ENCODE peak calls at places on chromosome 2, in seven cellular contexts. One of them, this sample, is unnamed.

GRCh38 chr2:24878341-24878740 is 41.7 kb downstream of the ADCY3 start:
- DNase-seq in skeletal muscle cell: no peak
- DNase-seq in stimulated activated CD8-positive, alpha-beta memory T cell treated with anti-CD3 and anti-CD28 coated beads, Interleukin-7, amount 100 ng/mL, for 1 hour: no peak
- DNase-seq in stimulated activated naive CD8-positive, alpha-beta T cell treated with anti-CD3 and anti-CD28 coated beads, Interleukin-15, Interleukin-2, amounts not matched to agents 100 U/mL and 50 U/mL, for 24 hours: no peak
- DNase-seq in endodermal cell: peak
- DNase-seq in right cardiac atrium: no peak
- DNase-seq in GM23248: no peak
- DNase-seq in this sample: no peak

GRCh38 chr2:119862127-119862889 is 102.6 kb downstream of the PTPN4 start:
- DNase-seq in skeletal muscle cell: no peak
- DNase-seq in GM23248: no peak
- DNase-seq in stimulated activated naive CD8-positive, alpha-beta T cell treated with anti-CD3 and anti-CD28 coated beads, Interleukin-15, Interleukin-2, amounts not matched to agents 100 U/mL and 50 U/mL, for 24 hours: no peak
- DNase-seq in right cardiac atrium: no peak
- DNase-seq in stimulated activated CD8-positive, alpha-beta memory T cell treated with anti-CD3 and anti-CD28 coated beads, Interleukin-7, amount 100 ng/mL, for 1 hour: no peak
- DNase-seq in endodermal cell: no peak
- DNase-seq in this sample: no peak

GRCh38 chr2:226446406-226447001 is 353.1 kb downstream of the IRS1 start:
- DNase-seq in GM23248: peak
- DNase-seq in skeletal muscle cell: peak
- DNase-seq in stimulated activated naive CD8-positive, alpha-beta T cell treated with anti-CD3 and anti-CD28 coated beads, Interleukin-15, Interleukin-2, amounts not matched to agents 100 U/mL and 50 U/mL, for 24 hours: no peak
- DNase-seq in stimulated activated CD8-positive, alpha-beta memory T cell treated with anti-CD3 and anti-CD28 coated beads, Interleukin-7, amount 100 ng/mL, for 1 hour: no peak
- DNase-seq in endodermal cell: no peak
- DNase-seq in right cardiac atrium: no peak
- DNase-seq in this sample: no peak

GRCh38 chr2:156156580-156156979 is 175.9 kb downstream of the NR4A2 start:
- DNase-seq in endodermal cell: no peak
- DNase-seq in GM23248: peak
- DNase-seq in right cardiac atrium: no peak
- DNase-seq in stimulated activated CD8-positive, alpha-beta memory T cell treated with anti-CD3 and anti-CD28 coated beads, Interleukin-7, amount 100 ng/mL, for 1 hour: no peak
- DNase-seq in stimulated activated naive CD8-positive, alpha-beta T cell treated with anti-CD3 and anti-CD28 coated beads, Interleukin-15, Interleukin-2, amounts not matched to agents 100 U/mL and 50 U/mL, for 24 hours: no peak
- DNase-seq in skeletal muscle cell: no peak
- DNase-seq in this sample: no peak

GRCh38 chr2:171553858-171554257 is 31.6 kb downstream of the CYBRD1 start:
- DNase-seq in skeletal muscle cell: no peak
- DNase-seq in right cardiac atrium: no peak
- DNase-seq in stimulated activated CD8-positive, alpha-beta memory T cell treated with anti-CD3 and anti-CD28 coated beads, Interleukin-7, amount 100 ng/mL, for 1 hour: no peak
- DNase-seq in GM23248: no peak
- DNase-seq in stimulated activated naive CD8-positive, alpha-beta T cell treated with anti-CD3 and anti-CD28 coated beads, Interleukin-15, Interleukin-2, amounts not matched to agents 100 U/mL and 50 U/mL, for 24 hours: no peak
- DNase-seq in endodermal cell: peak
- DNase-seq in this sample: no peak

GRCh38 chr2:65939687-65940086 is 495.2 kb upstream of the MEIS1 start:
- DNase-seq in endodermal cell: no peak
- DNase-seq in stimulated activated naive CD8-positive, alpha-beta T cell treated with anti-CD3 and anti-CD28 coated beads, Interleukin-15, Interleukin-2, amounts not matched to agents 100 U/mL and 50 U/mL, for 24 hours: no peak
- DNase-seq in right cardiac atrium: no peak
- DNase-seq in skeletal muscle cell: no peak
- DNase-seq in GM23248: no peak
- DNase-seq in stimulated activated CD8-positive, alpha-beta memory T cell treated with anti-CD3 and anti-CD28 coated beads, Interleukin-7, amount 100 ng/mL, for 1 hour: no peak
- DNase-seq in this sample: no peak

GRCh38 chr2:120770176-120770575 is 34.5 kb downstream of the GLI2 start:
- DNase-seq in endodermal cell: no peak
- DNase-seq in skeletal muscle cell: no peak
- DNase-seq in right cardiac atrium: no peak
- DNase-seq in stimulated activated CD8-positive, alpha-beta memory T cell treated with anti-CD3 and anti-CD28 coated beads, Interleukin-7, amount 100 ng/mL, for 1 hour: no peak
- DNase-seq in stimulated activated naive CD8-positive, alpha-beta T cell treated with anti-CD3 and anti-CD28 coated beads, Interleukin-15, Interleukin-2, amounts not matched to agents 100 U/mL and 50 U/mL, for 24 hours: no peak
- DNase-seq in GM23248: no peak
- DNase-seq in this sample: no peak

GRCh38 chr2:73104933-73105332 is 7.8 kb downstream of the RAB11FIP5 start:
- DNase-seq in GM23248: no peak
- DNase-seq in skeletal muscle cell: no peak
- DNase-seq in endodermal cell: no peak
- DNase-seq in right cardiac atrium: no peak
- DNase-seq in stimulated activated naive CD8-positive, alpha-beta T cell treated with anti-CD3 and anti-CD28 coated beads, Interleukin-15, Interleukin-2, amounts not matched to agents 100 U/mL and 50 U/mL, for 24 hours: no peak
- DNase-seq in stimulated activated CD8-positive, alpha-beta memory T cell treated with anti-CD3 and anti-CD28 coated beads, Interleukin-7, amount 100 ng/mL, for 1 hour: no peak
- DNase-seq in this sample: no peak

GRCh38 chr2:64586883-64587481 is 62.9 kb downstream of the AFTPH start:
- DNase-seq in right cardiac atrium: no peak
- DNase-seq in GM23248: peak
- DNase-seq in stimulated activated CD8-positive, alpha-beta memory T cell treated with anti-CD3 and anti-CD28 coated beads, Interleukin-7, amount 100 ng/mL, for 1 hour: no peak
- DNase-seq in endodermal cell: no peak
- DNase-seq in skeletal muscle cell: peak
- DNase-seq in stimulated activated naive CD8-positive, alpha-beta T cell treated with anti-CD3 and anti-CD28 coated beads, Interleukin-15, Interleukin-2, amounts not matched to agents 100 U/mL and 50 U/mL, for 24 hours: no peak
- DNase-seq in this sample: peak

GRCh38 chr2:50791271-50791670 is 240.7 kb downstream of the NRXN1 start:
- DNase-seq in skeletal muscle cell: no peak
- DNase-seq in endodermal cell: no peak
- DNase-seq in GM23248: no peak
- DNase-seq in stimulated activated naive CD8-positive, alpha-beta T cell treated with anti-CD3 and anti-CD28 coated beads, Interleukin-15, Interleukin-2, amounts not matched to agents 100 U/mL and 50 U/mL, for 24 hours: no peak
- DNase-seq in right cardiac atrium: no peak
- DNase-seq in stimulated activated CD8-positive, alpha-beta memory T cell treated with anti-CD3 and anti-CD28 coated beads, Interleukin-7, amount 100 ng/mL, for 1 hour: no peak
- DNase-seq in this sample: no peak

GRCh38 chr2:230216489-230216888 is 3.3 kb downstream of the SP110 start:
- DNase-seq in endodermal cell: no peak
- DNase-seq in GM23248: no peak
- DNase-seq in skeletal muscle cell: no peak
- DNase-seq in right cardiac atrium: no peak
- DNase-seq in stimulated activated CD8-positive, alpha-beta memory T cell treated with anti-CD3 and anti-CD28 coated beads, Interleukin-7, amount 100 ng/mL, for 1 hour: no peak
- DNase-seq in stimulated activated naive CD8-positive, alpha-beta T cell treated with anti-CD3 and anti-CD28 coated beads, Interleukin-15, Interleukin-2, amounts not matched to agents 100 U/mL and 50 U/mL, for 24 hours: no peak
- DNase-seq in this sample: no peak

GRCh38 chr2:84285056-84285747 is 173.9 kb downstream of the SUCLG1 start:
- DNase-seq in skeletal muscle cell: no peak
- DNase-seq in endodermal cell: no peak
- DNase-seq in GM23248: no peak
- DNase-seq in stimulated activated CD8-positive, alpha-beta memory T cell treated with anti-CD3 and anti-CD28 coated beads, Interleukin-7, amount 100 ng/mL, for 1 hour: no peak
- DNase-seq in stimulated activated naive CD8-positive, alpha-beta T cell treated with anti-CD3 and anti-CD28 coated beads, Interleukin-15, Interleukin-2, amounts not matched to agents 100 U/mL and 50 U/mL, for 24 hours: no peak
- DNase-seq in right cardiac atrium: no peak
- DNase-seq in this sample: no peak

GRCh38 chr2:232142049-232142448 is 180.5 kb downstream of the DIS3L2 start:
- DNase-seq in stimulated activated CD8-positive, alpha-beta memory T cell treated with anti-CD3 and anti-CD28 coated beads, Interleukin-7, amount 100 ng/mL, for 1 hour: no peak
- DNase-seq in GM23248: peak
- DNase-seq in endodermal cell: peak
- DNase-seq in right cardiac atrium: peak
- DNase-seq in skeletal muscle cell: no peak
- DNase-seq in stimulated activated naive CD8-positive, alpha-beta T cell treated with anti-CD3 and anti-CD28 coated beads, Interleukin-15, Interleukin-2, amounts not matched to agents 100 U/mL and 50 U/mL, for 24 hours: peak
- DNase-seq in this sample: peak

GRCh38 chr2:20501974-20502373 is 55.1 kb downstream of the RHOB start:
- DNase-seq in skeletal muscle cell: peak
- DNase-seq in stimulated activated naive CD8-positive, alpha-beta T cell treated with anti-CD3 and anti-CD28 coated beads, Interleukin-15, Interleukin-2, amounts not matched to agents 100 U/mL and 50 U/mL, for 24 hours: no peak
- DNase-seq in GM23248: peak
- DNase-seq in right cardiac atrium: no peak
- DNase-seq in stimulated activated CD8-positive, alpha-beta memory T cell treated with anti-CD3 and anti-CD28 coated beads, Interleukin-7, amount 100 ng/mL, for 1 hour: no peak
- DNase-seq in endodermal cell: no peak
- DNase-seq in this sample: no peak

GRCh38 chr2:233424028-233424951 is 70.0 kb downstream of the DGKD start:
- DNase-seq in endodermal cell: no peak
- DNase-seq in stimulated activated naive CD8-positive, alpha-beta T cell treated with anti-CD3 and anti-CD28 coated beads, Interleukin-15, Interleukin-2, amounts not matched to agents 100 U/mL and 50 U/mL, for 24 hours: no peak
- DNase-seq in right cardiac atrium: peak
- DNase-seq in GM23248: no peak
- DNase-seq in stimulated activated CD8-positive, alpha-beta memory T cell treated with anti-CD3 and anti-CD28 coated beads, Interleukin-7, amount 100 ng/mL, for 1 hour: no peak
- DNase-seq in skeletal muscle cell: no peak
- DNase-seq in this sample: no peak

GRCh38 chr2:160489096-160489495 is 4.5 kb downstream of the RBMS1 start:
- DNase-seq in endodermal cell: no peak
- DNase-seq in right cardiac atrium: no peak
- DNase-seq in stimulated activated naive CD8-positive, alpha-beta T cell treated with anti-CD3 and anti-CD28 coated beads, Interleukin-15, Interleukin-2, amounts not matched to agents 100 U/mL and 50 U/mL, for 24 hours: no peak
- DNase-seq in GM23248: peak
- DNase-seq in stimulated activated CD8-positive, alpha-beta memory T cell treated with anti-CD3 and anti-CD28 coated beads, Interleukin-7, amount 100 ng/mL, for 1 hour: no peak
- DNase-seq in skeletal muscle cell: no peak
- DNase-seq in this sample: no peak

GRCh38 chr2:179963626-179964025 is 43.5 kb downstream of the CWC22 start:
- DNase-seq in right cardiac atrium: no peak
- DNase-seq in stimulated activated CD8-positive, alpha-beta memory T cell treated with anti-CD3 and anti-CD28 coated beads, Interleukin-7, amount 100 ng/mL, for 1 hour: no peak
- DNase-seq in endodermal cell: no peak
- DNase-seq in stimulated activated naive CD8-positive, alpha-beta T cell treated with anti-CD3 and anti-CD28 coated beads, Interleukin-15, Interleukin-2, amounts not matched to agents 100 U/mL and 50 U/mL, for 24 hours: no peak
- DNase-seq in GM23248: peak
- DNase-seq in skeletal muscle cell: peak
- DNase-seq in this sample: no peak

GRCh38 chr2:155980941-155981561 is 351.5 kb downstream of the NR4A2 start:
- DNase-seq in right cardiac atrium: no peak
- DNase-seq in stimulated activated CD8-positive, alpha-beta memory T cell treated with anti-CD3 and anti-CD28 coated beads, Interleukin-7, amount 100 ng/mL, for 1 hour: no peak
- DNase-seq in stimulated activated naive CD8-positive, alpha-beta T cell treated with anti-CD3 and anti-CD28 coated beads, Interleukin-15, Interleukin-2, amounts not matched to agents 100 U/mL and 50 U/mL, for 24 hours: no peak
- DNase-seq in skeletal muscle cell: no peak
- DNase-seq in endodermal cell: no peak
- DNase-seq in GM23248: no peak
- DNase-seq in this sample: no peak

GRCh38 chr2:112243233-112243632 is 11.6 kb downstream of the ZC3H8 start:
- DNase-seq in skeletal muscle cell: no peak
- DNase-seq in stimulated activated naive CD8-positive, alpha-beta T cell treated with anti-CD3 and anti-CD28 coated beads, Interleukin-15, Interleukin-2, amounts not matched to agents 100 U/mL and 50 U/mL, for 24 hours: no peak
- DNase-seq in endodermal cell: no peak
- DNase-seq in GM23248: no peak
- DNase-seq in stimulated activated CD8-positive, alpha-beta memory T cell treated with anti-CD3 and anti-CD28 coated beads, Interleukin-7, amount 100 ng/mL, for 1 hour: no peak
- DNase-seq in right cardiac atrium: no peak
- DNase-seq in this sample: no peak

GRCh38 chr2:69013837-69014796 is 1.1 kb downstream of the ANTXR1 start:
- DNase-seq in stimulated activated naive CD8-positive, alpha-beta T cell treated with anti-CD3 and anti-CD28 coated beads, Interleukin-15, Interleukin-2, amounts not matched to agents 100 U/mL and 50 U/mL, for 24 hours: peak
- DNase-seq in stimulated activated CD8-positive, alpha-beta memory T cell treated with anti-CD3 and anti-CD28 coated beads, Interleukin-7, amount 100 ng/mL, for 1 hour: no peak
- DNase-seq in right cardiac atrium: no peak
- DNase-seq in skeletal muscle cell: no peak
- DNase-seq in endodermal cell: peak
- DNase-seq in GM23248: peak
- DNase-seq in this sample: no peak

GRCh38 chr2:241573741-241574140 is 15.2 kb downstream of the BOK start:
- DNase-seq in GM23248: peak
- DNase-seq in stimulated activated naive CD8-positive, alpha-beta T cell treated with anti-CD3 and anti-CD28 coated beads, Interleukin-15, Interleukin-2, amounts not matched to agents 100 U/mL and 50 U/mL, for 24 hours: no peak
- DNase-seq in skeletal muscle cell: no peak
- DNase-seq in endodermal cell: peak
- DNase-seq in stimulated activated CD8-positive, alpha-beta memory T cell treated with anti-CD3 and anti-CD28 coated beads, Interleukin-7, amount 100 ng/mL, for 1 hour: no peak
- DNase-seq in right cardiac atrium: no peak
- DNase-seq in this sample: no peak

GRCh38 chr2:152396763-152397162 is 61.8 kb downstream of the FMNL2 start:
- DNase-seq in stimulated activated naive CD8-positive, alpha-beta T cell treated with anti-CD3 and anti-CD28 coated beads, Interleukin-15, Interleukin-2, amounts not matched to agents 100 U/mL and 50 U/mL, for 24 hours: no peak
- DNase-seq in stimulated activated CD8-positive, alpha-beta memory T cell treated with anti-CD3 and anti-CD28 coated beads, Interleukin-7, amount 100 ng/mL, for 1 hour: no peak
- DNase-seq in GM23248: peak
- DNase-seq in endodermal cell: no peak
- DNase-seq in right cardiac atrium: no peak
- DNase-seq in skeletal muscle cell: no peak
- DNase-seq in this sample: no peak

GRCh38 chr2:214410128-214410775 is 602 bp upstream of the VWC2L start:
- DNase-seq in skeletal muscle cell: no peak
- DNase-seq in stimulated activated naive CD8-positive, alpha-beta T cell treated with anti-CD3 and anti-CD28 coated beads, Interleukin-15, Interleukin-2, amounts not matched to agents 100 U/mL and 50 U/mL, for 24 hours: no peak
- DNase-seq in stimulated activated CD8-positive, alpha-beta memory T cell treated with anti-CD3 and anti-CD28 coated beads, Interleukin-7, amount 100 ng/mL, for 1 hour: no peak
- DNase-seq in right cardiac atrium: no peak
- DNase-seq in endodermal cell: no peak
- DNase-seq in GM23248: no peak
- DNase-seq in this sample: no peak

GRCh38 chr2:162258686-162259085 is 15.4 kb upstream of the FAP start:
- DNase-seq in stimulated activated CD8-positive, alpha-beta memory T cell treated with anti-CD3 and anti-CD28 coated beads, Interleukin-7, amount 100 ng/mL, for 1 hour: no peak
- DNase-seq in endodermal cell: no peak
- DNase-seq in right cardiac atrium: no peak
- DNase-seq in skeletal muscle cell: no peak
- DNase-seq in GM23248: peak
- DNase-seq in stimulated activated naive CD8-positive, alpha-beta T cell treated with anti-CD3 and anti-CD28 coated beads, Interleukin-15, Interleukin-2, amounts not matched to agents 100 U/mL and 50 U/mL, for 24 hours: no peak
- DNase-seq in this sample: no peak

GRCh38 chr2:20368706-20369105 is 18.1 kb upstream of the PUM2 start:
- DNase-seq in GM23248: no peak
- DNase-seq in stimulated activated CD8-positive, alpha-beta memory T cell treated with anti-CD3 and anti-CD28 coated beads, Interleukin-7, amount 100 ng/mL, for 1 hour: no peak
- DNase-seq in right cardiac atrium: no peak
- DNase-seq in endodermal cell: no peak
- DNase-seq in stimulated activated naive CD8-positive, alpha-beta T cell treated with anti-CD3 and anti-CD28 coated beads, Interleukin-15, Interleukin-2, amounts not matched to agents 100 U/mL and 50 U/mL, for 24 hours: no peak
- DNase-seq in skeletal muscle cell: no peak
- DNase-seq in this sample: no peak

GRCh38 chr2:152433289-152433688 is 98.3 kb downstream of the FMNL2 start:
- DNase-seq in stimulated activated naive CD8-positive, alpha-beta T cell treated with anti-CD3 and anti-CD28 coated beads, Interleukin-15, Interleukin-2, amounts not matched to agents 100 U/mL and 50 U/mL, for 24 hours: no peak
- DNase-seq in GM23248: no peak
- DNase-seq in stimulated activated CD8-positive, alpha-beta memory T cell treated with anti-CD3 and anti-CD28 coated beads, Interleukin-7, amount 100 ng/mL, for 1 hour: no peak
- DNase-seq in skeletal muscle cell: no peak
- DNase-seq in endodermal cell: no peak
- DNase-seq in right cardiac atrium: no peak
- DNase-seq in this sample: no peak

GRCh38 chr2:45922577-45922988 is 271.1 kb downstream of the PRKCE start:
- DNase-seq in stimulated activated naive CD8-positive, alpha-beta T cell treated with anti-CD3 and anti-CD28 coated beads, Interleukin-15, Interleukin-2, amounts not matched to agents 100 U/mL and 50 U/mL, for 24 hours: no peak
- DNase-seq in GM23248: no peak
- DNase-seq in endodermal cell: peak
- DNase-seq in right cardiac atrium: peak
- DNase-seq in skeletal muscle cell: no peak
- DNase-seq in stimulated activated CD8-positive, alpha-beta memory T cell treated with anti-CD3 and anti-CD28 coated beads, Interleukin-7, amount 100 ng/mL, for 1 hour: no peak
- DNase-seq in this sample: no peak

GRCh38 chr2:197677056-197677455 is 1.7 kb upstream of the RFTN2 start:
- DNase-seq in stimulated activated naive CD8-positive, alpha-beta T cell treated with anti-CD3 and anti-CD28 coated beads, Interleukin-15, Interleukin-2, amounts not matched to agents 100 U/mL and 50 U/mL, for 24 hours: no peak
- DNase-seq in GM23248: no peak
- DNase-seq in endodermal cell: no peak
- DNase-seq in right cardiac atrium: no peak
- DNase-seq in skeletal muscle cell: no peak
- DNase-seq in stimulated activated CD8-positive, alpha-beta memory T cell treated with anti-CD3 and anti-CD28 coated beads, Interleukin-7, amount 100 ng/mL, for 1 hour: no peak
- DNase-seq in this sample: no peak

GRCh38 chr2:16114836-16115235 is 174.5 kb downstream of the MYCN start:
- DNase-seq in stimulated activated CD8-positive, alpha-beta memory T cell treated with anti-CD3 and anti-CD28 coated beads, Interleukin-7, amount 100 ng/mL, for 1 hour: no peak
- DNase-seq in skeletal muscle cell: no peak
- DNase-seq in GM23248: no peak
- DNase-seq in right cardiac atrium: no peak
- DNase-seq in stimulated activated naive CD8-positive, alpha-beta T cell treated with anti-CD3 and anti-CD28 coated beads, Interleukin-15, Interleukin-2, amounts not matched to agents 100 U/mL and 50 U/mL, for 24 hours: no peak
- DNase-seq in endodermal cell: no peak
- DNase-seq in this sample: no peak

GRCh38 chr2:47274054-47274779 is 119.1 kb upstream of the STPG4 start:
- DNase-seq in endodermal cell: no peak
- DNase-seq in right cardiac atrium: no peak
- DNase-seq in skeletal muscle cell: peak
- DNase-seq in GM23248: peak
- DNase-seq in stimulated activated naive CD8-positive, alpha-beta T cell treated with anti-CD3 and anti-CD28 coated beads, Interleukin-15, Interleukin-2, amounts not matched to agents 100 U/mL and 50 U/mL, for 24 hours: no peak
- DNase-seq in stimulated activated CD8-positive, alpha-beta memory T cell treated with anti-CD3 and anti-CD28 coated beads, Interleukin-7, amount 100 ng/mL, for 1 hour: no peak
- DNase-seq in this sample: no peak

GRCh38 chr2:83879127-83879526 is 580.0 kb downstream of the SUCLG1 start:
- DNase-seq in stimulated activated CD8-positive, alpha-beta memory T cell treated with anti-CD3 and anti-CD28 coated beads, Interleukin-7, amount 100 ng/mL, for 1 hour: no peak
- DNase-seq in right cardiac atrium: no peak
- DNase-seq in GM23248: no peak
- DNase-seq in stimulated activated naive CD8-positive, alpha-beta T cell treated with anti-CD3 and anti-CD28 coated beads, Interleukin-15, Interleukin-2, amounts not matched to agents 100 U/mL and 50 U/mL, for 24 hours: no peak
- DNase-seq in skeletal muscle cell: no peak
- DNase-seq in endodermal cell: no peak
- DNase-seq in this sample: no peak

GRCh38 chr2:151728736-151729415 is 5.4 kb downstream of the NEB start:
- DNase-seq in GM23248: no peak
- DNase-seq in right cardiac atrium: no peak
- DNase-seq in endodermal cell: peak
- DNase-seq in stimulated activated CD8-positive, alpha-beta memory T cell treated with anti-CD3 and anti-CD28 coated beads, Interleukin-7, amount 100 ng/mL, for 1 hour: no peak
- DNase-seq in stimulated activated naive CD8-positive, alpha-beta T cell treated with anti-CD3 and anti-CD28 coated beads, Interleukin-15, Interleukin-2, amounts not matched to agents 100 U/mL and 50 U/mL, for 24 hours: no peak
- DNase-seq in skeletal muscle cell: no peak
- DNase-seq in this sample: no peak